ENCODE peak calls at places on chromosomes 1 and 21, in four cellular contexts. One of them, this sample, is unnamed. For H3K4me1, the result is how much of the 10 kb centered on the place peaks cover.

GRCh38 chr21:34698270-34699015 is 29.6 kb downstream of the CLIC6 start:
- DNase-seq in mammary epithelial cell: no peak
- DNase-seq in GM23338: peak
- DNase-seq in endodermal cell: no peak
- DNase-seq in this sample: no peak

GRCh38 chr1:226778657-226779058 is 39.6 kb upstream of the ITPKB start:
- DNase-seq in mammary epithelial cell: peak
- DNase-seq in GM23338: no peak
- DNase-seq in endodermal cell: no peak
- DNase-seq in this sample: no peak

GRCh38 chr21:46001821-46002681 is 20.5 kb downstream of the COL6A1 start:
- DNase-seq in mammary epithelial cell: no peak
- DNase-seq in GM23338: no peak
- DNase-seq in endodermal cell: peak
- DNase-seq in this sample: peak

GRCh38 chr1:145886390-145886789 is 724 bp upstream of the ANKRD35 start:
- DNase-seq in mammary epithelial cell: no peak
- DNase-seq in GM23338: peak
- DNase-seq in endodermal cell: no peak
- DNase-seq in this sample: no peak

GRCh38 chr1:13807213-13807612 is 107.2 kb downstream of the PRDM2 start:
- DNase-seq in mammary epithelial cell: no peak
- DNase-seq in GM23338: peak
- DNase-seq in endodermal cell: peak
- DNase-seq in this sample: no peak

GRCh38 chr1:165451696-165452095 is 6.8 kb upstream of the RXRG start:
- DNase-seq in mammary epithelial cell: no peak
- DNase-seq in GM23338: no peak
- DNase-seq in endodermal cell: no peak
- DNase-seq in this sample: no peak

GRCh38 chr1:51019811-51020210 is 49.8 kb downstream of the CDKN2C start:
- DNase-seq in mammary epithelial cell: no peak
- DNase-seq in GM23338: no peak
- DNase-seq in endodermal cell: no peak
- DNase-seq in this sample: no peak

GRCh38 chr1:33349081-33349759 is 28.3 kb upstream of the A3GALT2 start:
- DNase-seq in mammary epithelial cell: no peak
- DNase-seq in GM23338: peak
- DNase-seq in endodermal cell: peak
- DNase-seq in this sample: peak

GRCh38 chr1:108561145-108561458 is 1.2 kb downstream of the EEIG2 start:
- DNase-seq in mammary epithelial cell: no peak
- DNase-seq in GM23338: no peak
- DNase-seq in endodermal cell: no peak
- DNase-seq in this sample: no peak

GRCh38 chr21:37878946-37879660 is 37.2 kb downstream of the KCNJ6 start:
- DNase-seq in mammary epithelial cell: peak
- DNase-seq in GM23338: no peak
- DNase-seq in endodermal cell: no peak
- DNase-seq in this sample: no peak

DNA sequence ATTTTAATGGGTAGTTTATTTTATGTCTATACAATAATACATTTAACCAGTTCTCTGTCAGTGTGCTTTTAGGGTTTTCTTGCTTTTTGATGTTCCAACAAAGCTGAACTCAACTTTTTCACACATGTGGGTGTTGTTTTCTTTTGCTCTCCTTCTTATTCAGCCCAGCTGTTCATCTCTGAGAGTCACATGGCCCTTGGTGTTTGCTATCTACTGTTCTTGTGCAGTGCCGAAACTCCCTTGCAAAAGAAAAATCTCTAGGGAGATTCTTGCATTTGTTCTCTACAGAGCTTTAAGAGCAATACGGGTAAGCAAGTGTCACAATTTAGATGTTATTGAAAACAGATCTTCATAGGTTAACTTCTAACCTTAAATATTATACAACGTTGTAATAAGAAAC is 281.1 kb upstream of the CXADR start:
- DNase-seq in mammary epithelial cell: no peak
- DNase-seq in GM23338: no peak
- DNase-seq in endodermal cell: no peak
- DNase-seq in this sample: no peak
- TF ChIP-seq CTCF in mammary epithelial cell: no peak
- TF ChIP-seq CTCF in GM23338: no peak
- TF ChIP-seq CTCF in endodermal cell: no peak
- TF ChIP-seq CTCF in this sample: no peak

GRCh38 chr1:170661646-170662411 is 2.1 kb upstream of the PRRX1 start:
- DNase-seq in mammary epithelial cell: no peak
- DNase-seq in GM23338: peak
- DNase-seq in endodermal cell: peak
- DNase-seq in this sample: no peak
- H3K4me3 ChIP-seq in mammary epithelial cell: peak
- H3K4me3 ChIP-seq in GM23338: peak
- H3K4me3 ChIP-seq in endodermal cell: peak
- H3K4me3 ChIP-seq in this sample: no peak

GRCh38 chr21:15053531-15053930 is 11.3 kb downstream of the NRIP1 start:
- DNase-seq in mammary epithelial cell: no peak
- DNase-seq in GM23338: no peak
- DNase-seq in endodermal cell: no peak
- DNase-seq in this sample: no peak

GRCh38 chr21:15054606-15055239 is 10.1 kb downstream of the NRIP1 start:
- DNase-seq in mammary epithelial cell: no peak
- DNase-seq in GM23338: no peak
- DNase-seq in endodermal cell: no peak
- DNase-seq in this sample: no peak

GRCh38 chr21:15054089-15054488 is 10.7 kb downstream of the NRIP1 start:
- DNase-seq in mammary epithelial cell: no peak
- DNase-seq in GM23338: no peak
- DNase-seq in endodermal cell: no peak
- DNase-seq in this sample: no peak

GRCh38 chr21:15050588-15051377 is 14.0 kb downstream of the NRIP1 start:
- DNase-seq in mammary epithelial cell: no peak
- DNase-seq in GM23338: peak
- DNase-seq in endodermal cell: peak
- DNase-seq in this sample: no peak

GRCh38 chr21:15051652-15052554 is 12.9 kb downstream of the NRIP1 start:
- DNase-seq in mammary epithelial cell: no peak
- DNase-seq in GM23338: no peak
- DNase-seq in endodermal cell: no peak
- DNase-seq in this sample: no peak
- H3K4me1 ChIP-seq in mammary epithelial cell: under half
- H3K4me1 ChIP-seq in GM23338: under half
- H3K4me1 ChIP-seq in endodermal cell: under half
- H3K4me1 ChIP-seq in this sample: under half

GRCh38 chr1:170012920-170013319 is 61.6 kb downstream of the KIFAP3 start:
- DNase-seq in mammary epithelial cell: no peak
- DNase-seq in GM23338: no peak
- DNase-seq in endodermal cell: no peak
- DNase-seq in this sample: no peak

DNA sequence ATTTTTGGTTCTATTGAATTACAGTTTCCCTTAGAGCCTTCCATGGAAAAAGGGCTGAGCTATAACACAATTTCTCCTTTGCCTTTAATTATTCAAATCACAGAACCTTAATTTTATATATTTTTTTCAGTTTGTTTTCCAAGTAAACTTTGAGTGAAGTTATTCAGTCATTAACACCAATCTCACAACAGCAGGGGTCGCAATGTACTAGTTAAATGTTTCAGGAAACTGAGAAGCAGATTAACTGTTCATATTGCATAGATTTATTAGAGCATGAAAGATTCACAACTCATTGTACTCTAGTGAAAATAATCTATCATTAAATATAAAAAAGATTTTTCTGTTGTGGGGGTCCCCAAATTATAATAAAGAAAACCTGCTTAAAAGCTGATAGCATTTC is 64.1 kb downstream of the KIFAP3 start:
- DNase-seq in mammary epithelial cell: no peak
- DNase-seq in GM23338: peak
- DNase-seq in endodermal cell: peak
- DNase-seq in this sample: no peak
- TF ChIP-seq CTCF in mammary epithelial cell: peak
- TF ChIP-seq CTCF in GM23338: peak
- TF ChIP-seq CTCF in endodermal cell: peak
- TF ChIP-seq CTCF in this sample: no peak